ENCODE peak calls at places on chromosome 21, in seven cellular contexts. Y, V, F, L, H, G and B are unnamed samples.

GRCh38 chr21:37445228-37445627 is 78.7 kb downstream of the DYRK1A start:
- DNase-seq in L (no peak), F (peak; percentile 62), V (no peak), G (no peak), Y (no peak), H (no peak), B (no peak)

GRCh38 chr21:46057111-46057709 is 40.7 kb upstream of the COL6A2 start:
- DNase-seq in V (no peak), L (no peak), H (no peak), F (no peak), G (no peak), Y (no peak), B (no peak)

GRCh38 chr21:27269646-27270045 is 302.8 kb upstream of the ADAMTS5 start:
- DNase-seq in F (peak; percentile 97), G (no peak), L (no peak), Y (no peak), V (no peak), H (no peak), B (no peak)

GRCh38 chr21:45450741-45451740 is 46.1 kb downstream of the COL18A1 start:
- DNase-seq in F (no peak), L (no peak), Y (no peak), V (no peak), H (no peak), G (no peak), B (no peak)

GRCh38 chr21:26307640-26308039 is 137.1 kb upstream of the APP start:
- DNase-seq in G (no peak), F (no peak), H (no peak), L (no peak), V (no peak), Y (no peak), B (no peak)

GRCh38 chr21:37338671-37339526 is 27.7 kb upstream of the DYRK1A start:
- DNase-seq in H (no peak), V (peak; percentile 93), L (peak; percentile 88), Y (peak; percentile 84), G (peak; percentile 43), F (peak; percentile 92), B (peak; percentile 59)

GRCh38 chr21:44329971-44330681 is 9.1 kb downstream of the CFAP410 start:
- DNase-seq in L (no peak), H (no peak), F (no peak), Y (no peak), G (no peak), V (no peak), B (no peak)

GRCh38 chr21:45996311-45997204 is 15.0 kb downstream of the COL6A1 start:
- DNase-seq in F (no peak), V (no peak), Y (no peak), H (no peak), G (no peak), L (peak; percentile 5), B (peak; percentile 26)

GRCh38 chr21:45797338-45797737 is 153.8 kb downstream of the PCBP3 start:
- DNase-seq in F (no peak), Y (no peak), H (no peak), L (no peak), V (no peak), G (no peak), B (no peak)

GRCh38 chr21:45736042-45736704 is 92.6 kb downstream of the PCBP3 start:
- DNase-seq in F (no peak), L (no peak), G (no peak), Y (no peak), V (no peak), H (no peak), B (no peak)

GRCh38 chr21:45592626-45593134 is 50.4 kb upstream of the SLC19A1 start:
- DNase-seq in F (no peak), Y (no peak), L (no peak), G (no peak), V (no peak), H (no peak), B (no peak)

GRCh38 chr21:29256125-29256895 is 42.4 kb upstream of the BACH1 start:
- DNase-seq in G (no peak), Y (no peak), V (no peak), H (no peak), F (no peak), L (no peak), B (no peak)

GRCh38 chr21:46551636-46552241 is 53.1 kb downstream of the S100B start:
- DNase-seq in G (no peak), H (no peak), L (no peak), Y (no peak), F (no peak), V (no peak), B (no peak)

GRCh38 chr21:15947707-15948106 is 217.9 kb downstream of the USP25 start:
- DNase-seq in F (no peak), V (no peak), Y (no peak), H (no peak), L (no peak), G (no peak), B (no peak)

GRCh38 chr21:31164713-31165694 is 126.7 kb upstream of the KRTAP19-8 start:
- DNase-seq in G (no peak), Y (no peak), H (no peak), F (no peak), V (no peak), L (no peak), B (no peak)

GRCh38 chr21:46100426-46100825 is 2.5 kb downstream of the COL6A2 start:
- DNase-seq in F (peak; percentile 64), V (no peak), H (no peak), L (no peak), G (no peak), Y (no peak), B (no peak)

GRCh38 chr21:31667639-31668038 is 8.1 kb downstream of the SOD1 start:
- DNase-seq in H (no peak), V (no peak), G (no peak), F (no peak), L (no peak), Y (no peak), B (no peak)

GRCh38 chr21:44401386-44402160 is 48.2 kb downstream of the TRPM2 start:
- DNase-seq in H (no peak), G (no peak), L (no peak), V (no peak), Y (no peak), F (no peak), B (no peak)

GRCh38 chr21:45556645-45557601 is 14.7 kb upstream of the SLC19A1 start:
- DNase-seq in G (no peak), H (no peak), Y (no peak), L (peak; percentile 32), F (no peak), V (no peak), B (peak; percentile 54)

GRCh38 chr21:41683815-41684214 is 83.0 kb downstream of the RIPK4 start:
- DNase-seq in V (no peak), Y (no peak), L (no peak), H (no peak), G (no peak), F (no peak), B (no peak)

GRCh38 chr21:41681336-41681801 is 85.5 kb downstream of the RIPK4 start:
- DNase-seq in G (no peak), V (no peak), F (no peak), H (no peak), L (no peak), Y (no peak), B (no peak)

GRCh38 chr21:41684381-41685245 is 82.2 kb downstream of the RIPK4 start:
- DNase-seq in F (peak; percentile 67), Y (no peak), H (no peak), G (no peak), V (peak; percentile 79), L (no peak), B (peak; percentile 67)

GRCh38 chr21:41681939-41682718 is 84.7 kb downstream of the RIPK4 start:
- DNase-seq in L (no peak), H (no peak), F (no peak), V (no peak), G (no peak), Y (no peak), B (no peak)

DNA sequence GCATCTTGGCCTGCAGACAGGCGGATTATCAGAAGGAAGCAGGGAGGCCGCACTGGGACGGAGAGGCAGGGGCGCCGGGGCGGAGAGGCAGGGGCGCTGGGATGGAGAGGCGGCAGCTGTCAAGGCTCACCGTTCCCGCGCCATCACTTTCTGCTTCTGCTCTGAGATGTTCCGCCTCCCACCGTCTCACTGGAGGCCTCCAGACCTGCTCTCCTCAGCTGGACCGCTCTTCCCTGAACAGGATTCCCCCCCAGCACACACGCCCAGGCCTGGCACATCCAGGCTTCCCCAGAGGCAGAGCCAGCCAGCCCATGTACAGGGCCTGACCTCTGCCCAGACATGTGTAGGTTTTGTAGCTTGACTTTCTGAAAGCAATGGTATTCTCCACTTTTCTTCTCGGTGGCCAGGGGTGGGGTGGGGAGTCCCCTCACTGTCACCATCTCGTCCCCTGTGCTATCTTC is 84.1 kb downstream of the RIPK4 start:
- DNase-seq in V (no peak), G (no peak), F (no peak), L (no peak), H (no peak), Y (no peak), B (no peak)
- H3K4me1 ChIP-seq in V (peaks cover 71% of the 10 kb centered on the region), G (peaks cover 11% of the 10 kb centered on the region), F (peaks cover 8% of the 10 kb centered on the region), L (no peaks in the 10 kb centered on the region), H (peaks cover 45% of the 10 kb centered on the region), Y (peaks cover 10% of the 10 kb centered on the region), B (peaks cover 13% of the 10 kb centered on the region)

DNA sequence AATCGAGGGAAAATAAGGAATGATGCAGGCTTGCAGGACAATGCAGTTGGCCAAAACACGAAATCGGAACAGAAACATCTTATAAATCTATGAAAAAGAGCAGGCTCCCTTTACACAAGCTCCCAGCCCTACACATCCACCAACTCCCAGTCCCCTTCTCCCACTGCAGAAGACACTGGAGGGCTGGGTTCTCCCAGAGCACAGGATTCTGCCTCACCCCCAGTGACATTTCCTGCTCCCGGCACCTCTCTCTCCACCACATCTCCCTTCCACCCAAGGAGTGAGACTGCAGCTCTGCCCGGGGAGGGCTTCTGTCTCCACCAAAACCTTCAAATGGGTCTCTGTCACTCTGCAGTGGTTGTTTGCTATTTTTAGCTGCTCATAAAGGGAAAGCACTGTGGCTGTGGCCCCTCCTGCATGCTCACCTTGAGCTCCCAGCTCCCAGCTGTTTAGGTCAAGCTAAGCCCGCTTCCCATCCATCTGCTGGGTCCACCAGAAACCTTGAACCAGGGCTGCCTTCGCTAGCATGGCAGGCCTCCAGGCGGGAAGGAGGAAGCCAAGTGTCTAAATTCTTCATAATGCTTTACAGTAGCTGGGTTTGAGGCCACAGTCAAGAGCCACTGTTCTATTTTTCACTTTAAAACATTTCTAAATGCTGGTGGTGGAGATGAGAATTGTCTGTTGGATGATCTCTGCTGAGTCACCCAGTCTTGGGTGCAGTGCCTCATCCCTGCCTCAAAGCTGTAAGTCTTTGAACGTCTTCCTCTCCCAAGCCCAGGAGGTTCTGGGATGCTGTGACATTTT is 3.3 kb upstream of the C2CD2 start:
- DNase-seq in F (peak; percentile 93), H (no peak), V (peak; percentile 55), Y (peak; percentile 75), G (peak; percentile 38), L (peak; percentile 54), B (peak; percentile 70)
- H3K4me1 ChIP-seq in F (peaks cover 22% of the 10 kb centered on the region), H (peaks cover 40% of the 10 kb centered on the region), V (peaks cover 42% of the 10 kb centered on the region), Y (peaks cover 63% of the 10 kb centered on the region), G (peaks cover 19% of the 10 kb centered on the region), L (peaks cover 37% of the 10 kb centered on the region), B (peaks cover 24% of the 10 kb centered on the region)

GRCh38 chr21:33061233-33061632 is 8.7 kb upstream of the OLIG1 start:
- DNase-seq in H (no peak), G (no peak), L (no peak), Y (no peak), V (no peak), F (no peak), B (no peak)
- H3K4me1 ChIP-seq in H (no peaks in the 10 kb centered on the region), G (no peaks in the 10 kb centered on the region), L (no peaks in the 10 kb centered on the region), Y (no peaks in the 10 kb centered on the region), V (no peaks in the 10 kb centered on the region), F (no peaks in the 10 kb centered on the region), B (no peaks in the 10 kb centered on the region)

DNA sequence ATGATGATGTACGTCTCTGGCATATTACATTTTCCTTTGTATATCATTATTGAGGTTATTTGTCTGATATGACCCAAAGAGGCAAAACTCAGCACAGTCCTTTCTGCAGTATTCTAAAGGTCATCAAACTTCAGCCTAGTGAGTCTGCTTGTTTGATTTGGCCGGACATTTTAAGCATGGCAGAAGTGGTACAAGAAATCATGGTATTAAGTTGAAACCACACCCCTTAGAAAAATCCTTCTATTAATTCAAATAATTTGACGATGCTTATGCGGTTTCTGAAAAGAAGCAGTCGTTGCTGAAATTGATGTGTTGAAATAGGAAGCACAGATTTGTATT is 5.1 kb downstream of the ETS2 start:
- DNase-seq in H (no peak), Y (no peak), F (no peak), V (no peak), G (no peak), L (no peak), B (no peak)
- H3K4me1 ChIP-seq in H (peaks cover 15% of the 10 kb centered on the region), Y (peaks cover 19% of the 10 kb centered on the region), F (peaks cover 23% of the 10 kb centered on the region), V (peaks cover 70% of the 10 kb centered on the region), G (peaks cover 58% of the 10 kb centered on the region), L (no peaks in the 10 kb centered on the region), B (peaks cover 4% of the 10 kb centered on the region)